ENCODE peak calls at places on chromosomes 3 and 15, in four cellular contexts. B, Z, E and S are unnamed samples.

GRCh38 chr3:10566451-10566850 is 61.1 kb upstream of the ATP2B2 start:
- DNase-seq in B (no peak), Z (no peak), E (no peak), S (no peak)

GRCh38 chr15:72968531-72968922 is 83.7 kb upstream of the NEO1 start:
- DNase-seq in B (no peak), Z (no peak), E (no peak), S (peak; percentile 46)

GRCh38 chr3:184688251-184688851 is 23.5 kb downstream of the MAGEF1 start:
- DNase-seq in B (no peak), Z (no peak), E (no peak), S (no peak)

GRCh38 chr3:31531465-31531991 is 1.2 kb upstream of the STT3B start:
- DNase-seq in B (no peak), Z (no peak), E (no peak), S (no peak)

GRCh38 chr15:40493089-40493840 is 22.5 kb downstream of the CHST14 start:
- DNase-seq in B (no peak), Z (no peak), E (peak; percentile 60), S (no peak)

GRCh38 chr15:85543741-85544155 is 163.3 kb downstream of the AKAP13 start:
- DNase-seq in B (no peak), Z (peak; percentile 78), E (no peak), S (peak; percentile 87)

GRCh38 chr3:101091489-101091888 is 98.3 kb upstream of the ABI3BP start:
- DNase-seq in B (no peak), Z (no peak), E (no peak), S (peak; percentile 15)

GRCh38 chr3:53998980-53999379 is 107.3 kb upstream of the SELENOK start:
- DNase-seq in B (no peak), Z (no peak), E (no peak), S (no peak)

GRCh38 chr3:193928354-193929209 is 207.4 kb upstream of the HES1 start:
- DNase-seq in B (no peak), Z (no peak), E (no peak), S (peak; percentile 78)

GRCh38 chr3:34260266-34260990 is 462.0 kb downstream of the PDCD6IP start:
- DNase-seq in B (no peak), Z (no peak), E (no peak), S (peak; percentile 28)

GRCh38 chr15:99978426-99978825 is 245.2 kb upstream of the LYSMD4 start:
- DNase-seq in B (no peak), Z (no peak), E (no peak), S (no peak)

GRCh38 chr15:78808550-78808949 is 2.7 kb downstream of the ADAMTS7 start:
- DNase-seq in B (no peak), Z (no peak), E (no peak), S (peak; percentile 50)

GRCh38 chr15:64681424-64682024 is 93.9 kb downstream of the RBPMS2 start:
- DNase-seq in B (no peak), Z (peak; percentile 15), E (no peak), S (peak; percentile 88)

GRCh38 chr15:80635953-80636352 is 59.2 kb upstream of the ABHD17C start:
- DNase-seq in B (peak; percentile 82), Z (no peak), E (no peak), S (no peak)

GRCh38 chr3:66038726-66039589 is at the start of gene MAGI1:
- DNase-seq in B (peak; percentile 91), Z (peak; percentile 78), E (peak; percentile 27), S (peak; percentile 88)

GRCh38 chr3:43786102-43786952 is 95.6 kb downstream of the ABHD5 start:
- DNase-seq in B (peak; percentile 49), Z (no peak), E (no peak), S (no peak)

GRCh38 chr3:23241256-23241655 is 38.1 kb downstream of the UBE2E2 start:
- DNase-seq in B (no peak), Z (no peak), E (no peak), S (no peak)

GRCh38 chr3:193530231-193531165 is 24.2 kb downstream of the ATP13A4 start:
- DNase-seq in B (no peak), Z (no peak), E (no peak), S (no peak)

GRCh38 chr3:13073042-13073906 is at the start of gene IQSEC1:
- DNase-seq in B (no peak), Z (no peak), E (peak; percentile 61), S (no peak)

GRCh38 chr15:93506646-93507045 is 417.6 kb upstream of the RGMA start:
- DNase-seq in B (no peak), Z (no peak), E (no peak), S (no peak)

GRCh38 chr3:73448041-73448440 is 176.7 kb downstream of the PDZRN3 start:
- DNase-seq in B (peak; percentile 8), Z (no peak), E (no peak), S (no peak)

GRCh38 chr3:55189359-55189801 is 261.5 kb upstream of the LRTM1 start:
- DNase-seq in B (no peak), Z (no peak), E (no peak), S (no peak)

GRCh38 chr3:127628788-127629456 is at the start of gene PODXL2:
- DNase-seq in B (no peak), Z (peak; percentile 77), E (no peak), S (no peak)